ENCODE peak calls at places on chromosomes 5 and 9, in eight cellular contexts. One of them, this sample, is unnamed.

GRCh38 chr5:60843693-60844428 is at the start of gene ELOVL7:
- DNase-seq in BE2C: peak; percentile 59
- DNase-seq in K562: peak; percentile 87
- DNase-seq in PC-3: peak; percentile 35
- DNase-seq in WERI-Rb-1: peak; percentile 89
- DNase-seq in upper lobe of right lung: peak; percentile 92
- DNase-seq in uterus: no peak
- DNase-seq in CD4-positive, alpha-beta T cell: no peak
- DNase-seq in this sample: peak; percentile 96

GRCh38 chr9:104987743-104988142 is 59.8 kb upstream of the ABCA1 start:
- DNase-seq in BE2C: no peak
- DNase-seq in K562: no peak
- DNase-seq in PC-3: peak; percentile 47
- DNase-seq in WERI-Rb-1: no peak
- DNase-seq in upper lobe of right lung: no peak
- DNase-seq in uterus: no peak
- DNase-seq in CD4-positive, alpha-beta T cell: no peak
- DNase-seq in this sample: no peak

GRCh38 chr9:80957806-80958205 is 731.5 kb downstream of the TLE1 start:
- DNase-seq in BE2C: no peak
- DNase-seq in K562: no peak
- DNase-seq in PC-3: no peak
- DNase-seq in WERI-Rb-1: no peak
- DNase-seq in upper lobe of right lung: no peak
- DNase-seq in uterus: no peak
- DNase-seq in CD4-positive, alpha-beta T cell: no peak
- DNase-seq in this sample: no peak

GRCh38 chr5:27388755-27389154 is 350.4 kb upstream of the CDH9 start:
- DNase-seq in BE2C: no peak
- DNase-seq in K562: no peak
- DNase-seq in PC-3: no peak
- DNase-seq in WERI-Rb-1: no peak
- DNase-seq in upper lobe of right lung: no peak
- DNase-seq in uterus: no peak
- DNase-seq in CD4-positive, alpha-beta T cell: no peak
- DNase-seq in this sample: no peak

GRCh38 chr5:173620784-173621183 is 4.3 kb upstream of the BOD1 start:
- DNase-seq in BE2C: no peak
- DNase-seq in K562: no peak
- DNase-seq in PC-3: no peak
- DNase-seq in WERI-Rb-1: no peak
- DNase-seq in upper lobe of right lung: no peak
- DNase-seq in uterus: no peak
- DNase-seq in CD4-positive, alpha-beta T cell: no peak
- DNase-seq in this sample: no peak

GRCh38 chr5:117999939-118000549 is 988.3 kb downstream of the DTWD2 start:
- DNase-seq in BE2C: no peak
- DNase-seq in K562: no peak
- DNase-seq in PC-3: no peak
- DNase-seq in WERI-Rb-1: no peak
- DNase-seq in upper lobe of right lung: no peak
- DNase-seq in uterus: no peak
- DNase-seq in CD4-positive, alpha-beta T cell: no peak
- DNase-seq in this sample: no peak

GRCh38 chr5:134649163-134649916 is 755 bp downstream of the SEC24A start:
- DNase-seq in BE2C: no peak
- DNase-seq in K562: peak; percentile 18
- DNase-seq in PC-3: no peak
- DNase-seq in WERI-Rb-1: no peak
- DNase-seq in upper lobe of right lung: no peak
- DNase-seq in uterus: peak; percentile 31
- DNase-seq in CD4-positive, alpha-beta T cell: no peak
- DNase-seq in this sample: no peak

GRCh38 chr5:66285343-66285942 is 141.3 kb downstream of the SREK1 start:
- DNase-seq in BE2C: no peak
- DNase-seq in K562: no peak
- DNase-seq in PC-3: no peak
- DNase-seq in WERI-Rb-1: no peak
- DNase-seq in upper lobe of right lung: no peak
- DNase-seq in uterus: no peak
- DNase-seq in CD4-positive, alpha-beta T cell: no peak
- DNase-seq in this sample: no peak

GRCh38 chr5:157516016-157516415 is 56.0 kb downstream of the NIPAL4 start:
- DNase-seq in BE2C: no peak
- DNase-seq in K562: no peak
- DNase-seq in PC-3: peak; percentile 90
- DNase-seq in WERI-Rb-1: peak; percentile 23
- DNase-seq in upper lobe of right lung: no peak
- DNase-seq in uterus: peak; percentile 65
- DNase-seq in CD4-positive, alpha-beta T cell: no peak
- DNase-seq in this sample: no peak

GRCh38 chr9:73133921-73134407 is 17.7 kb upstream of the ANXA1 start:
- DNase-seq in BE2C: no peak
- DNase-seq in K562: no peak
- DNase-seq in PC-3: peak; percentile 60
- DNase-seq in WERI-Rb-1: no peak
- DNase-seq in upper lobe of right lung: no peak
- DNase-seq in uterus: no peak
- DNase-seq in CD4-positive, alpha-beta T cell: no peak
- DNase-seq in this sample: no peak

GRCh38 chr5:122295138-122295537 is 16.9 kb upstream of the SNCAIP start:
- DNase-seq in BE2C: peak; percentile 15
- DNase-seq in K562: peak; percentile 12
- DNase-seq in PC-3: peak; percentile 23
- DNase-seq in WERI-Rb-1: peak; percentile 23
- DNase-seq in upper lobe of right lung: no peak
- DNase-seq in uterus: no peak
- DNase-seq in CD4-positive, alpha-beta T cell: no peak
- DNase-seq in this sample: peak; percentile 52

GRCh38 chr9:123048748-123049147 is 15.3 kb downstream of the GPR21 start:
- DNase-seq in BE2C: no peak
- DNase-seq in K562: no peak
- DNase-seq in PC-3: no peak
- DNase-seq in WERI-Rb-1: no peak
- DNase-seq in upper lobe of right lung: no peak
- DNase-seq in uterus: no peak
- DNase-seq in CD4-positive, alpha-beta T cell: no peak
- DNase-seq in this sample: no peak

GRCh38 chr5:95941756-95942155 is 19.9 kb downstream of the ELL2 start:
- DNase-seq in BE2C: no peak
- DNase-seq in K562: no peak
- DNase-seq in PC-3: no peak
- DNase-seq in WERI-Rb-1: no peak
- DNase-seq in upper lobe of right lung: no peak
- DNase-seq in uterus: no peak
- DNase-seq in CD4-positive, alpha-beta T cell: no peak
- DNase-seq in this sample: no peak

GRCh38 chr9:98635374-98635773 is 73.4 kb downstream of the GABBR2 start:
- DNase-seq in BE2C: no peak
- DNase-seq in K562: no peak
- DNase-seq in PC-3: peak; percentile 68
- DNase-seq in WERI-Rb-1: no peak
- DNase-seq in upper lobe of right lung: no peak
- DNase-seq in uterus: no peak
- DNase-seq in CD4-positive, alpha-beta T cell: no peak
- DNase-seq in this sample: no peak

GRCh38 chr5:53424691-53425597 is 55.5 kb upstream of the FST start:
- DNase-seq in BE2C: no peak
- DNase-seq in K562: no peak
- DNase-seq in PC-3: peak; percentile 89
- DNase-seq in WERI-Rb-1: no peak
- DNase-seq in upper lobe of right lung: no peak
- DNase-seq in uterus: no peak
- DNase-seq in CD4-positive, alpha-beta T cell: no peak
- DNase-seq in this sample: no peak

GRCh38 chr9:84169240-84169639 is 171.3 kb downstream of the SLC28A3 start:
- DNase-seq in BE2C: no peak
- DNase-seq in K562: no peak
- DNase-seq in PC-3: peak; percentile 48
- DNase-seq in WERI-Rb-1: no peak
- DNase-seq in upper lobe of right lung: no peak
- DNase-seq in uterus: no peak
- DNase-seq in CD4-positive, alpha-beta T cell: no peak
- DNase-seq in this sample: no peak

GRCh38 chr9:137053944-137054931 is at the start of gene ENTPD2:
- DNase-seq in BE2C: no peak
- DNase-seq in K562: peak; percentile 95
- DNase-seq in PC-3: peak; percentile 79
- DNase-seq in WERI-Rb-1: no peak
- DNase-seq in upper lobe of right lung: peak; percentile 85
- DNase-seq in uterus: no peak
- DNase-seq in CD4-positive, alpha-beta T cell: no peak
- DNase-seq in this sample: peak; percentile 84

GRCh38 chr5:150392680-150393079 is 20.0 kb downstream of the CD74 start:
- DNase-seq in BE2C: no peak
- DNase-seq in K562: no peak
- DNase-seq in PC-3: no peak
- DNase-seq in WERI-Rb-1: no peak
- DNase-seq in upper lobe of right lung: no peak
- DNase-seq in uterus: no peak
- DNase-seq in CD4-positive, alpha-beta T cell: no peak
- DNase-seq in this sample: no peak

GRCh38 chr5:17238521-17239041 is 21.1 kb downstream of the BASP1 start:
- DNase-seq in BE2C: no peak
- DNase-seq in K562: no peak
- DNase-seq in PC-3: peak; percentile 99
- DNase-seq in WERI-Rb-1: no peak
- DNase-seq in upper lobe of right lung: no peak
- DNase-seq in uterus: no peak
- DNase-seq in CD4-positive, alpha-beta T cell: no peak
- DNase-seq in this sample: no peak

DNA sequence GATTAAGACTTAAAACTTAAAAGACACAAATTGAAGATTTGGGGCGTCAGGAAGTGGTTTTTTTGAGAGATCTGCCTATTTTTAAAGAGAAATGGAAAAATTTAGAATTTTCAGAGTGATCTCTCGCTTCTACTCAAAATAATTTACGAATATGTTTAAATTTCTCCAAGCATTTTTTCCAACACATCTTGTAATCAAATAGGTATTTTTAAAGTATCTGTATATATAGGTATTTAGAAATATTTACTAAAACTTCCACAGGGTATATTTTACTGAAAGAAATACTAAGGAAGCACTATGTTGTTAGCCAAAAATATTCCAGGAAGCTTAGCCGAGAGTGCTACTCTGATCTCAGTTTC is 9.8 kb upstream of the PCDHB1 start:
- DNase-seq in BE2C: no peak
- DNase-seq in K562: no peak
- DNase-seq in PC-3: no peak
- DNase-seq in WERI-Rb-1: no peak
- DNase-seq in upper lobe of right lung: no peak
- DNase-seq in uterus: no peak
- DNase-seq in CD4-positive, alpha-beta T cell: no peak
- DNase-seq in this sample: no peak
- TF ChIP-seq CTCF in BE2C: no peak
- TF ChIP-seq CTCF in K562: no peak
- TF ChIP-seq CTCF in PC-3: no peak
- TF ChIP-seq CTCF in WERI-Rb-1: no peak
- TF ChIP-seq CTCF in upper lobe of right lung: no peak
- TF ChIP-seq CTCF in uterus: no peak
- TF ChIP-seq CTCF in CD4-positive, alpha-beta T cell: no peak
- TF ChIP-seq CTCF in this sample: peak; percentile 24

GRCh38 chr5:179121667-179122111 is 61.5 kb downstream of the ZNF354C start:
- DNase-seq in BE2C: no peak
- DNase-seq in K562: no peak
- DNase-seq in PC-3: no peak
- DNase-seq in WERI-Rb-1: no peak
- DNase-seq in upper lobe of right lung: no peak
- DNase-seq in uterus: no peak
- DNase-seq in CD4-positive, alpha-beta T cell: no peak
- DNase-seq in this sample: peak; percentile 18
- H3K9me3 ChIP-seq in BE2C: no peaks in the 10 kb centered on the region
- H3K9me3 ChIP-seq in K562: no peaks in the 10 kb centered on the region
- H3K9me3 ChIP-seq in PC-3: no peaks in the 10 kb centered on the region
- H3K9me3 ChIP-seq in WERI-Rb-1: no peaks in the 10 kb centered on the region
- H3K9me3 ChIP-seq in upper lobe of right lung: no peaks in the 10 kb centered on the region
- H3K9me3 ChIP-seq in uterus: no peaks in the 10 kb centered on the region
- H3K9me3 ChIP-seq in CD4-positive, alpha-beta T cell: no peaks in the 10 kb centered on the region
- H3K9me3 ChIP-seq in this sample: no peaks in the 10 kb centered on the region

DNA sequence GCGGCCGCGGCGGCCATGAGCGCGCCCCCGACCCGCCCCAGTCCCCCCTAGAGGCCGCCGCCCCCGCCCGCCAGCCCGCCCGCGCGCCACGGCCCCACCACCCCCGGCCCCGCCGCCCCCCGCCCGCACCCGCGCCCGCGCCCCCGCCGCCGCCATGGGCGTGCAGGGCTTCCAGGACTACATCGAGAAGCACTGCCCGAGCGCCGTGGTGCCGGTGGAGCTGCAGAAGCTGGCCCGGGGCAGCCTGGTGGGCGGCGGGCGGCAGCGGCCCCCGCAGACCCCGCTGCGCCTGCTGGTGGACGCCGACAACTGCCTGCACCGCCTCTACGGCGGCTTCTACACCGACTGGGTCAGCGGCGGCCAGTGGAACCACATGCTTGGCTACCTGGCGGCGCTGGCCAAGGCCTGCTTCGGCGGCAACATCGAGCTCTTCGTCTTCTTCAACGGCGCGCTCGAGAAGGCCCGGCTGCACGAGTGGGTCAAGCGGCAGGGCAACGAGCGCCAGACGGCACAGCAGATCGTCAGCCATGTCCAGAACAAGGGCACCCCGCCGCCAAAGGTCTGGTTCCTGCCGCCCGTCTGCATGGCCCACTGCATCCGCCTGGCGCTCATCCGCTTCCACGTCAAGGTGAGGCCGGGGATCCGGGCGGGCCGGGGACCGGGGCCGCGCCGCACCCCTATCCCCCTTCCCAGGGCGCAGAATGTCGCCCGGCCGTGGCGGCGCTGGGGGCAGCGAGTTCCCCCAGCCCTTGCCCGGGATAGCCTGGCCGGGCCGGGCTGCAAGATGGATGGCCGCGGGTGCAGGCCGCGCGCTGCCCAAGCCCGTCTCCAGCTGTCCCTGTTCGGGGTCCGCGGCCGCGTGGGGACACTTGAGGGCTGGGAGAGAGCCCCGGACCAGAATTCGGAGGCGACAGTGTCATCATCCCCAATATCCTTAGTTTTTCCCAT is 551 bp downstream of the FAM120A start:
- DNase-seq in BE2C: peak; percentile 63
- DNase-seq in K562: peak; percentile 33
- DNase-seq in PC-3: peak; percentile 16
- DNase-seq in WERI-Rb-1: peak; percentile 48
- DNase-seq in upper lobe of right lung: peak; percentile 81
- DNase-seq in uterus: peak; percentile 46
- DNase-seq in CD4-positive, alpha-beta T cell: peak; percentile 26
- DNase-seq in this sample: peak; percentile 84
- TF ChIP-seq CTCF in BE2C: no peak
- TF ChIP-seq CTCF in K562: no peak
- TF ChIP-seq CTCF in PC-3: no peak
- TF ChIP-seq CTCF in WERI-Rb-1: no peak
- TF ChIP-seq CTCF in upper lobe of right lung: no peak
- TF ChIP-seq CTCF in uterus: peak; percentile 14
- TF ChIP-seq CTCF in CD4-positive, alpha-beta T cell: no peak
- TF ChIP-seq CTCF in this sample: peak; percentile 56

DNA sequence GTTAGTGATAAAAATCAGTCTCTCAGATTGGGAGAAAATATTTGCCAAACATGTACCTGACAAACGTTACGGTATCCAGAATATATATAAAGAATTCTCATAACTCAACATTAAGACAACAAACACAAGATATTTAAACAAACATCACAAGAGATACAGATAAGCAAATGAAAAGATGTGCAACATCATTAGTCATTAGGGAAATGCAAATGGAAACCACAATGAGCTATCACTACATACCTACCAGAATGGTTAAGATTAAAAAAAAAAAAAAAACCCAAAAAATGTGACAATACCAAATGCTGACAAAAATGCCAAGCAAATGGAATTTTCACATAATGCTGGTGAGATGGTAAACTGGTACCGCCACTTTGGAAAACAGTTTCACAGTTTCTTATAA is 15.4 kb downstream of the CERT1 start:
- DNase-seq in BE2C: no peak
- DNase-seq in K562: no peak
- DNase-seq in PC-3: no peak
- DNase-seq in WERI-Rb-1: no peak
- DNase-seq in upper lobe of right lung: no peak
- DNase-seq in uterus: no peak
- DNase-seq in CD4-positive, alpha-beta T cell: no peak
- DNase-seq in this sample: no peak
- H3K9me3 ChIP-seq in BE2C: no peaks in the 10 kb centered on the region
- H3K9me3 ChIP-seq in K562: no peaks in the 10 kb centered on the region
- H3K9me3 ChIP-seq in PC-3: no peaks in the 10 kb centered on the region
- H3K9me3 ChIP-seq in WERI-Rb-1: no peaks in the 10 kb centered on the region
- H3K9me3 ChIP-seq in upper lobe of right lung: no peaks in the 10 kb centered on the region
- H3K9me3 ChIP-seq in uterus: no peaks in the 10 kb centered on the region
- H3K9me3 ChIP-seq in CD4-positive, alpha-beta T cell: no peaks in the 10 kb centered on the region
- H3K9me3 ChIP-seq in this sample: peaks cover 5% of the 10 kb centered on the region

This sample was measured in endodermal cell.